ENCODE peak calls at places on chromosomes 4 and X, in nine cellular contexts. One of them, this sample, is unnamed.
A peak's percentile ranks its signal among the peaks of the same experiment; 100 is the strongest.

GRCh38 chr4:31613946-31614623 is 893.9 kb downstream of the PCDH7 start:
- DNase-seq in nephron progenitor cell: peak; percentile 57
- DNase-seq in bronchial epithelial cell: peak; percentile 49
- DNase-seq in colonic mucosa: no peak
- DNase-seq in fibroblast of mammary gland: no peak
- DNase-seq in adrenal gland: no peak
- DNase-seq in body of pancreas: no peak
- DNase-seq in uterus: no peak
- DNase-seq in CD4-positive, alpha-beta T cell: no peak
- DNase-seq in this sample: no peak

GRCh38 chrX:22323541-22323940 is 50.8 kb downstream of the CBLL2 start:
- DNase-seq in nephron progenitor cell: no peak
- DNase-seq in bronchial epithelial cell: peak; percentile 73
- DNase-seq in colonic mucosa: no peak
- DNase-seq in fibroblast of mammary gland: peak; percentile 82
- DNase-seq in adrenal gland: no peak
- DNase-seq in body of pancreas: no peak
- DNase-seq in uterus: no peak
- DNase-seq in CD4-positive, alpha-beta T cell: no peak
- DNase-seq in this sample: no peak

GRCh38 chr4:89549907-89550306 is 242.3 kb upstream of the GPRIN3 start:
- DNase-seq in nephron progenitor cell: no peak
- DNase-seq in bronchial epithelial cell: peak; percentile 62
- DNase-seq in colonic mucosa: no peak
- DNase-seq in fibroblast of mammary gland: peak; percentile 85
- DNase-seq in adrenal gland: no peak
- DNase-seq in body of pancreas: no peak
- DNase-seq in uterus: no peak
- DNase-seq in CD4-positive, alpha-beta T cell: no peak
- DNase-seq in this sample: no peak

GRCh38 chr4:188372051-188372450 is 232.8 kb downstream of the TRIML1 start:
- DNase-seq in nephron progenitor cell: no peak
- DNase-seq in bronchial epithelial cell: peak; percentile 81
- DNase-seq in colonic mucosa: no peak
- DNase-seq in fibroblast of mammary gland: peak; percentile 49
- DNase-seq in adrenal gland: no peak
- DNase-seq in body of pancreas: no peak
- DNase-seq in uterus: no peak
- DNase-seq in CD4-positive, alpha-beta T cell: no peak
- DNase-seq in this sample: no peak

GRCh38 chr4:104909376-104909775 is 237.3 kb upstream of the TET2 start:
- DNase-seq in nephron progenitor cell: no peak
- DNase-seq in bronchial epithelial cell: no peak
- DNase-seq in colonic mucosa: no peak
- DNase-seq in fibroblast of mammary gland: no peak
- DNase-seq in adrenal gland: no peak
- DNase-seq in body of pancreas: no peak
- DNase-seq in uterus: no peak
- DNase-seq in CD4-positive, alpha-beta T cell: no peak
- DNase-seq in this sample: no peak

GRCh38 chr4:24470681-24471622 is 113.4 kb downstream of the DHX15 start:
- DNase-seq in nephron progenitor cell: peak; percentile 63
- DNase-seq in bronchial epithelial cell: no peak
- DNase-seq in colonic mucosa: peak; percentile 27
- DNase-seq in fibroblast of mammary gland: peak; percentile 45
- DNase-seq in adrenal gland: no peak
- DNase-seq in body of pancreas: peak; percentile 20
- DNase-seq in uterus: peak; percentile 58
- DNase-seq in CD4-positive, alpha-beta T cell: no peak
- DNase-seq in this sample: peak; percentile 34

GRCh38 chr4:181690498-181690897 is 552.7 kb upstream of the TENM3 start:
- DNase-seq in nephron progenitor cell: no peak
- DNase-seq in bronchial epithelial cell: no peak
- DNase-seq in colonic mucosa: no peak
- DNase-seq in fibroblast of mammary gland: no peak
- DNase-seq in adrenal gland: no peak
- DNase-seq in body of pancreas: no peak
- DNase-seq in uterus: no peak
- DNase-seq in CD4-positive, alpha-beta T cell: no peak
- DNase-seq in this sample: no peak

GRCh38 chrX:152989292-152989658 is 4.6 kb downstream of the PNMA5 start:
- DNase-seq in nephron progenitor cell: no peak
- DNase-seq in bronchial epithelial cell: no peak
- DNase-seq in colonic mucosa: no peak
- DNase-seq in fibroblast of mammary gland: peak; percentile 17
- DNase-seq in adrenal gland: no peak
- DNase-seq in body of pancreas: no peak
- DNase-seq in uterus: no peak
- DNase-seq in CD4-positive, alpha-beta T cell: no peak
- DNase-seq in this sample: no peak

GRCh38 chr4:6235012-6235411 is 34.6 kb upstream of the WFS1 start:
- DNase-seq in nephron progenitor cell: no peak
- DNase-seq in bronchial epithelial cell: no peak
- DNase-seq in colonic mucosa: no peak
- DNase-seq in fibroblast of mammary gland: no peak
- DNase-seq in adrenal gland: no peak
- DNase-seq in body of pancreas: no peak
- DNase-seq in uterus: no peak
- DNase-seq in CD4-positive, alpha-beta T cell: no peak
- DNase-seq in this sample: no peak

GRCh38 chr4:153507679-153508073 is 41.5 kb downstream of the TMEM131L start:
- DNase-seq in nephron progenitor cell: no peak
- DNase-seq in bronchial epithelial cell: peak; percentile 59
- DNase-seq in colonic mucosa: peak; percentile 26
- DNase-seq in fibroblast of mammary gland: no peak
- DNase-seq in adrenal gland: no peak
- DNase-seq in body of pancreas: peak; percentile 80
- DNase-seq in uterus: no peak
- DNase-seq in CD4-positive, alpha-beta T cell: no peak
- DNase-seq in this sample: no peak

GRCh38 chr4:2248821-2249261 is 6.9 kb upstream of the HAUS3 start:
- DNase-seq in nephron progenitor cell: peak; percentile 1
- DNase-seq in bronchial epithelial cell: no peak
- DNase-seq in colonic mucosa: no peak
- DNase-seq in fibroblast of mammary gland: no peak
- DNase-seq in adrenal gland: peak; percentile 69
- DNase-seq in body of pancreas: peak; percentile 5
- DNase-seq in uterus: no peak
- DNase-seq in CD4-positive, alpha-beta T cell: no peak
- DNase-seq in this sample: no peak

GRCh38 chrX:145405012-145405411 is 157.7 kb downstream of the SPANXN1 start:
- DNase-seq in nephron progenitor cell: peak; percentile 12
- DNase-seq in bronchial epithelial cell: peak; percentile 27
- DNase-seq in colonic mucosa: peak; percentile 23
- DNase-seq in fibroblast of mammary gland: peak; percentile 33
- DNase-seq in adrenal gland: no peak
- DNase-seq in body of pancreas: peak; percentile 5
- DNase-seq in uterus: no peak
- DNase-seq in CD4-positive, alpha-beta T cell: no peak
- DNase-seq in this sample: peak; percentile 31

GRCh38 chr4:100984901-100985300 is 362.4 kb downstream of the PPP3CA start:
- DNase-seq in nephron progenitor cell: no peak
- DNase-seq in bronchial epithelial cell: peak; percentile 36
- DNase-seq in colonic mucosa: no peak
- DNase-seq in fibroblast of mammary gland: peak; percentile 83
- DNase-seq in adrenal gland: no peak
- DNase-seq in body of pancreas: no peak
- DNase-seq in uterus: no peak
- DNase-seq in CD4-positive, alpha-beta T cell: no peak
- DNase-seq in this sample: no peak

GRCh38 chrX:1178580-1179057 is 33.8 kb downstream of the CRLF2 start:
- DNase-seq in nephron progenitor cell: no peak
- DNase-seq in bronchial epithelial cell: peak; percentile 32
- DNase-seq in colonic mucosa: no peak
- DNase-seq in fibroblast of mammary gland: peak; percentile 8
- DNase-seq in adrenal gland: no peak
- DNase-seq in body of pancreas: no peak
- DNase-seq in uterus: no peak
- DNase-seq in CD4-positive, alpha-beta T cell: no peak
- DNase-seq in this sample: no peak

GRCh38 chr4:929970-930625 is 2.0 kb downstream of the GAK start:
- DNase-seq in nephron progenitor cell: no peak
- DNase-seq in bronchial epithelial cell: peak; percentile 13
- DNase-seq in colonic mucosa: peak; percentile 38
- DNase-seq in fibroblast of mammary gland: peak; percentile 11
- DNase-seq in adrenal gland: no peak
- DNase-seq in body of pancreas: peak; percentile 41
- DNase-seq in uterus: no peak
- DNase-seq in CD4-positive, alpha-beta T cell: no peak
- DNase-seq in this sample: no peak

GRCh38 chr4:176377705-176378302 is 58.0 kb downstream of the SPCS3 start:
- DNase-seq in nephron progenitor cell: no peak
- DNase-seq in bronchial epithelial cell: peak; percentile 59
- DNase-seq in colonic mucosa: no peak
- DNase-seq in fibroblast of mammary gland: peak; percentile 40
- DNase-seq in adrenal gland: no peak
- DNase-seq in body of pancreas: no peak
- DNase-seq in uterus: no peak
- DNase-seq in CD4-positive, alpha-beta T cell: no peak
- DNase-seq in this sample: no peak

GRCh38 chr4:139887962-139888735 is 222.5 kb downstream of the MGST2 start:
- DNase-seq in nephron progenitor cell: no peak
- DNase-seq in bronchial epithelial cell: peak; percentile 98
- DNase-seq in colonic mucosa: no peak
- DNase-seq in fibroblast of mammary gland: no peak
- DNase-seq in adrenal gland: no peak
- DNase-seq in body of pancreas: no peak
- DNase-seq in uterus: no peak
- DNase-seq in CD4-positive, alpha-beta T cell: no peak
- DNase-seq in this sample: no peak

DNA sequence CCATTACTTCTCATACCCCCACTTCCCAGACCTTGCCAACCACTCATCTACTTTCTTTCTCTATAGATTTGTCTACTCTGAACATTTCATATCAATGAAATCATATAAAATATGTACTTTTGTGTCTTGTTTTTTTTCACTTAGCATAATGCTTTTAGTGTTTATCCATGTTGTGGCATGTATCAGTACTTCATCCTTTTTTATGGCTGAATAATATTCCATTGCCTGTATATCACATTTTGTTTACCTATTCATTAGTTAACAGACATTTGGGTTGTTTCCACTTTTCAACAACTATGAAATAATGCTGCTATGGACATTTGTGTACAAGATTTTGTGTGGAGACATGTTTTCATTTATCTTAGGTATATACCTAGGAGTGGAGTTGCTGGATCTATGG is 324.1 kb downstream of the OPHN1 start:
- DNase-seq in nephron progenitor cell: no peak
- DNase-seq in bronchial epithelial cell: no peak
- DNase-seq in colonic mucosa: no peak
- DNase-seq in fibroblast of mammary gland: no peak
- DNase-seq in adrenal gland: no peak
- DNase-seq in body of pancreas: no peak
- DNase-seq in uterus: no peak
- DNase-seq in CD4-positive, alpha-beta T cell: no peak
- DNase-seq in this sample: no peak
- TF ChIP-seq CTCF in nephron progenitor cell: no peak
- TF ChIP-seq CTCF in bronchial epithelial cell: no peak
- TF ChIP-seq CTCF in colonic mucosa: no peak
- TF ChIP-seq CTCF in fibroblast of mammary gland: no peak
- TF ChIP-seq CTCF in adrenal gland: no peak
- TF ChIP-seq CTCF in body of pancreas: no peak
- TF ChIP-seq CTCF in uterus: no peak
- TF ChIP-seq CTCF in CD4-positive, alpha-beta T cell: no peak
- TF ChIP-seq CTCF in this sample: no peak

GRCh38 chr4:157291071-157291470 is 70.5 kb downstream of the GRIA2 start:
- DNase-seq in nephron progenitor cell: no peak
- DNase-seq in bronchial epithelial cell: no peak
- DNase-seq in colonic mucosa: no peak
- DNase-seq in fibroblast of mammary gland: peak; percentile 10
- DNase-seq in adrenal gland: no peak
- DNase-seq in body of pancreas: no peak
- DNase-seq in uterus: no peak
- DNase-seq in CD4-positive, alpha-beta T cell: no peak
- DNase-seq in this sample: no peak
- TF ChIP-seq CTCF in nephron progenitor cell: no peak
- TF ChIP-seq CTCF in bronchial epithelial cell: no peak
- TF ChIP-seq CTCF in colonic mucosa: no peak
- TF ChIP-seq CTCF in fibroblast of mammary gland: peak; percentile 12
- TF ChIP-seq CTCF in adrenal gland: no peak
- TF ChIP-seq CTCF in body of pancreas: no peak
- TF ChIP-seq CTCF in uterus: no peak
- TF ChIP-seq CTCF in CD4-positive, alpha-beta T cell: no peak
- TF ChIP-seq CTCF in this sample: no peak

GRCh38 chr4:148573284-148573683 is 131.1 kb upstream of the NR3C2 start:
- DNase-seq in nephron progenitor cell: no peak
- DNase-seq in bronchial epithelial cell: no peak
- DNase-seq in colonic mucosa: no peak
- DNase-seq in fibroblast of mammary gland: no peak
- DNase-seq in adrenal gland: no peak
- DNase-seq in body of pancreas: no peak
- DNase-seq in uterus: no peak
- DNase-seq in CD4-positive, alpha-beta T cell: no peak
- DNase-seq in this sample: no peak
- TF ChIP-seq CTCF in nephron progenitor cell: no peak
- TF ChIP-seq CTCF in bronchial epithelial cell: no peak
- TF ChIP-seq CTCF in colonic mucosa: no peak
- TF ChIP-seq CTCF in fibroblast of mammary gland: no peak
- TF ChIP-seq CTCF in adrenal gland: no peak
- TF ChIP-seq CTCF in body of pancreas: no peak
- TF ChIP-seq CTCF in uterus: no peak
- TF ChIP-seq CTCF in CD4-positive, alpha-beta T cell: no peak
- TF ChIP-seq CTCF in this sample: no peak

GRCh38 chrX:123313486-123313885 is 129.4 kb downstream of the GRIA3 start:
- DNase-seq in nephron progenitor cell: no peak
- DNase-seq in bronchial epithelial cell: no peak
- DNase-seq in colonic mucosa: no peak
- DNase-seq in fibroblast of mammary gland: no peak
- DNase-seq in adrenal gland: no peak
- DNase-seq in body of pancreas: no peak
- DNase-seq in uterus: no peak
- DNase-seq in CD4-positive, alpha-beta T cell: no peak
- DNase-seq in this sample: no peak

GRCh38 chrX:123310112-123310511 is 126.0 kb downstream of the GRIA3 start:
- DNase-seq in nephron progenitor cell: no peak
- DNase-seq in bronchial epithelial cell: no peak
- DNase-seq in colonic mucosa: no peak
- DNase-seq in fibroblast of mammary gland: no peak
- DNase-seq in adrenal gland: no peak
- DNase-seq in body of pancreas: no peak
- DNase-seq in uterus: no peak
- DNase-seq in CD4-positive, alpha-beta T cell: no peak
- DNase-seq in this sample: no peak

GRCh38 chrX:123308663-123309062 is 124.6 kb downstream of the GRIA3 start:
- DNase-seq in nephron progenitor cell: peak; percentile 2
- DNase-seq in bronchial epithelial cell: no peak
- DNase-seq in colonic mucosa: no peak
- DNase-seq in fibroblast of mammary gland: no peak
- DNase-seq in adrenal gland: no peak
- DNase-seq in body of pancreas: no peak
- DNase-seq in uterus: no peak
- DNase-seq in CD4-positive, alpha-beta T cell: no peak
- DNase-seq in this sample: no peak

DNA sequence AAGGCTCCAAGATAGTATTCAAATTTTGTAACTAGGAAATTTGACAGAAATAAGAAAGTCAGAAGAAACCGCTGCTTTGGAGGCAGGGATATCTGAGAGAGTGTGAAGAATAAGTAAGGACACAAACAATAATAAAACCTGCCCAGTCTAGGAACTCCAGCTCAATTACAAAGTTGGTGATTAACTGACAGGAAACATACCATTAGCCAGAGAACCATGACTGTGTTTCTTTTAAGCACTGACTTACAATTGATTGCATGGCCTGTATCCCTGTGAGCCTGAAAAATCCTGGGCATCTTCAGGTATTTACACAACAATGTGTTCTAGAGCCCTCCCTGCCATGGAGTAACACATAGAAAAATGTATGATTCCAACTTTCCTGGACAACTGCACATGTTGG is 127.4 kb downstream of the GRIA3 start:
- DNase-seq in nephron progenitor cell: no peak
- DNase-seq in bronchial epithelial cell: no peak
- DNase-seq in colonic mucosa: no peak
- DNase-seq in fibroblast of mammary gland: no peak
- DNase-seq in adrenal gland: no peak
- DNase-seq in body of pancreas: no peak
- DNase-seq in uterus: no peak
- DNase-seq in CD4-positive, alpha-beta T cell: no peak
- DNase-seq in this sample: no peak
- TF ChIP-seq CTCF in nephron progenitor cell: no peak
- TF ChIP-seq CTCF in bronchial epithelial cell: no peak
- TF ChIP-seq CTCF in colonic mucosa: no peak
- TF ChIP-seq CTCF in fibroblast of mammary gland: no peak
- TF ChIP-seq CTCF in adrenal gland: no peak
- TF ChIP-seq CTCF in body of pancreas: no peak
- TF ChIP-seq CTCF in uterus: no peak
- TF ChIP-seq CTCF in CD4-positive, alpha-beta T cell: no peak
- TF ChIP-seq CTCF in this sample: no peak